ENCODE peak calls at places on chromosome 22, in six cellular contexts. One of them, this sample, is unnamed.

GRCh38 chr22:25060522-25061071 is 108.1 kb downstream of the KIAA1671 start:
- DNase-seq in NB4: no peak
- DNase-seq in astrocyte of the spinal cord: no peak
- DNase-seq in keratinocyte: no peak
- DNase-seq in cardiac fibroblast: no peak
- DNase-seq in fibroblast of lung: no peak
- DNase-seq in this sample: peak

GRCh38 chr22:46553189-46553588 is 15.8 kb upstream of the CELSR1 start:
- DNase-seq in cardiac fibroblast: no peak
- DNase-seq in astrocyte of the spinal cord: no peak
- DNase-seq in NB4: no peak
- DNase-seq in keratinocyte: no peak
- DNase-seq in fibroblast of lung: no peak
- DNase-seq in this sample: no peak

GRCh38 chr22:43446037-43446803 is 34.4 kb downstream of the MPPED1 start:
- DNase-seq in cardiac fibroblast: no peak
- DNase-seq in astrocyte of the spinal cord: no peak
- DNase-seq in NB4: no peak
- DNase-seq in keratinocyte: no peak
- DNase-seq in fibroblast of lung: no peak
- DNase-seq in this sample: no peak

GRCh38 chr22:49294656-49295464 is 532.8 kb downstream of the BRD1 start:
- DNase-seq in fibroblast of lung: no peak
- DNase-seq in astrocyte of the spinal cord: no peak
- DNase-seq in cardiac fibroblast: no peak
- DNase-seq in keratinocyte: no peak
- DNase-seq in NB4: no peak
- DNase-seq in this sample: no peak

GRCh38 chr22:26952654-26953379 is 295.4 kb downstream of the MIAT start:
- DNase-seq in NB4: no peak
- DNase-seq in fibroblast of lung: no peak
- DNase-seq in cardiac fibroblast: no peak
- DNase-seq in astrocyte of the spinal cord: no peak
- DNase-seq in keratinocyte: no peak
- DNase-seq in this sample: no peak

GRCh38 chr22:41713004-41713403 is 13.7 kb downstream of the MEI1 start:
- DNase-seq in cardiac fibroblast: no peak
- DNase-seq in NB4: no peak
- DNase-seq in fibroblast of lung: no peak
- DNase-seq in keratinocyte: no peak
- DNase-seq in astrocyte of the spinal cord: no peak
- DNase-seq in this sample: no peak

GRCh38 chr22:42114721-42115120 is 15.9 kb downstream of the CYP2D6 start:
- DNase-seq in keratinocyte: no peak
- DNase-seq in cardiac fibroblast: peak
- DNase-seq in fibroblast of lung: no peak
- DNase-seq in NB4: peak
- DNase-seq in astrocyte of the spinal cord: no peak
- DNase-seq in this sample: peak

GRCh38 chr22:49553518-49554295 is 274.0 kb downstream of the BRD1 start:
- DNase-seq in NB4: no peak
- DNase-seq in keratinocyte: no peak
- DNase-seq in astrocyte of the spinal cord: no peak
- DNase-seq in fibroblast of lung: no peak
- DNase-seq in cardiac fibroblast: no peak
- DNase-seq in this sample: no peak

GRCh38 chr22:43077121-43077877 is 11.9 kb downstream of the TTLL1 start:
- DNase-seq in NB4: no peak
- DNase-seq in fibroblast of lung: no peak
- DNase-seq in cardiac fibroblast: peak
- DNase-seq in astrocyte of the spinal cord: no peak
- DNase-seq in keratinocyte: no peak
- DNase-seq in this sample: no peak

GRCh38 chr22:41352058-41352457 is 29.7 kb upstream of the TEF start:
- DNase-seq in astrocyte of the spinal cord: peak
- DNase-seq in NB4: no peak
- DNase-seq in fibroblast of lung: peak
- DNase-seq in cardiac fibroblast: peak
- DNase-seq in keratinocyte: no peak
- DNase-seq in this sample: peak

GRCh38 chr22:18987765-18988164 is 51.7 kb upstream of the PRODH start:
- DNase-seq in astrocyte of the spinal cord: no peak
- DNase-seq in keratinocyte: no peak
- DNase-seq in NB4: no peak
- DNase-seq in cardiac fibroblast: no peak
- DNase-seq in fibroblast of lung: no peak
- DNase-seq in this sample: no peak

GRCh38 chr22:20973634-20974286 is 6.7 kb downstream of the AIFM3 start:
- DNase-seq in cardiac fibroblast: no peak
- DNase-seq in NB4: no peak
- DNase-seq in astrocyte of the spinal cord: no peak
- DNase-seq in fibroblast of lung: no peak
- DNase-seq in keratinocyte: no peak
- DNase-seq in this sample: no peak

GRCh38 chr22:33000342-33001280 is 57.6 kb downstream of the SYN3 start:
- DNase-seq in keratinocyte: no peak
- DNase-seq in NB4: peak
- DNase-seq in fibroblast of lung: peak
- DNase-seq in astrocyte of the spinal cord: peak
- DNase-seq in cardiac fibroblast: peak
- DNase-seq in this sample: peak

GRCh38 chr22:42696331-42696967 is 24.2 kb downstream of the A4GALT start:
- DNase-seq in keratinocyte: no peak
- DNase-seq in fibroblast of lung: no peak
- DNase-seq in NB4: no peak
- DNase-seq in cardiac fibroblast: no peak
- DNase-seq in astrocyte of the spinal cord: no peak
- DNase-seq in this sample: no peak

GRCh38 chr22:18925368-18926064 is 10.6 kb downstream of the PRODH start:
- DNase-seq in astrocyte of the spinal cord: no peak
- DNase-seq in fibroblast of lung: no peak
- DNase-seq in NB4: no peak
- DNase-seq in keratinocyte: no peak
- DNase-seq in cardiac fibroblast: no peak
- DNase-seq in this sample: no peak

GRCh38 chr22:36193171-36193570 is 8.4 kb downstream of the APOL4 start:
- DNase-seq in cardiac fibroblast: no peak
- DNase-seq in keratinocyte: no peak
- DNase-seq in astrocyte of the spinal cord: no peak
- DNase-seq in NB4: no peak
- DNase-seq in fibroblast of lung: no peak
- DNase-seq in this sample: no peak

GRCh38 chr22:35102663-35103062 is 36.7 kb downstream of the ISX start:
- DNase-seq in fibroblast of lung: peak
- DNase-seq in cardiac fibroblast: peak
- DNase-seq in astrocyte of the spinal cord: no peak
- DNase-seq in NB4: peak
- DNase-seq in keratinocyte: peak
- DNase-seq in this sample: no peak

GRCh38 chr22:42160830-42161696 is 30.5 kb upstream of the CYP2D6 start:
- DNase-seq in keratinocyte: no peak
- DNase-seq in fibroblast of lung: no peak
- DNase-seq in NB4: no peak
- DNase-seq in astrocyte of the spinal cord: no peak
- DNase-seq in cardiac fibroblast: no peak
- DNase-seq in this sample: no peak

GRCh38 chr22:20127318-20127868 is 4.2 kb upstream of the ZDHHC8 start:
- DNase-seq in NB4: no peak
- DNase-seq in astrocyte of the spinal cord: no peak
- DNase-seq in keratinocyte: no peak
- DNase-seq in fibroblast of lung: no peak
- DNase-seq in cardiac fibroblast: no peak
- DNase-seq in this sample: no peak

GRCh38 chr22:20551805-20552449 is 44.5 kb downstream of the MED15 start:
- DNase-seq in keratinocyte: no peak
- DNase-seq in astrocyte of the spinal cord: no peak
- DNase-seq in cardiac fibroblast: no peak
- DNase-seq in NB4: no peak
- DNase-seq in fibroblast of lung: no peak
- DNase-seq in this sample: peak

GRCh38 chr22:48808038-48808960 is 1019.4 kb downstream of the BRD1 start:
- DNase-seq in cardiac fibroblast: no peak
- DNase-seq in astrocyte of the spinal cord: no peak
- DNase-seq in keratinocyte: no peak
- DNase-seq in fibroblast of lung: no peak
- DNase-seq in NB4: no peak
- DNase-seq in this sample: no peak

GRCh38 chr22:20833225-20833665 is 25.4 kb downstream of the PI4KA start:
- DNase-seq in cardiac fibroblast: no peak
- DNase-seq in fibroblast of lung: no peak
- DNase-seq in astrocyte of the spinal cord: no peak
- DNase-seq in NB4: no peak
- DNase-seq in keratinocyte: no peak
- DNase-seq in this sample: no peak

GRCh38 chr22:50444663-50445062 is 30.2 kb downstream of the SBF1 start:
- DNase-seq in astrocyte of the spinal cord: peak
- DNase-seq in fibroblast of lung: peak
- DNase-seq in cardiac fibroblast: peak
- DNase-seq in NB4: no peak
- DNase-seq in keratinocyte: no peak
- DNase-seq in this sample: peak

GRCh38 chr22:41401781-41402648 is 20.3 kb downstream of the TEF start:
- DNase-seq in cardiac fibroblast: peak
- DNase-seq in NB4: no peak
- DNase-seq in fibroblast of lung: peak
- DNase-seq in keratinocyte: no peak
- DNase-seq in astrocyte of the spinal cord: peak
- DNase-seq in this sample: peak

DNA sequence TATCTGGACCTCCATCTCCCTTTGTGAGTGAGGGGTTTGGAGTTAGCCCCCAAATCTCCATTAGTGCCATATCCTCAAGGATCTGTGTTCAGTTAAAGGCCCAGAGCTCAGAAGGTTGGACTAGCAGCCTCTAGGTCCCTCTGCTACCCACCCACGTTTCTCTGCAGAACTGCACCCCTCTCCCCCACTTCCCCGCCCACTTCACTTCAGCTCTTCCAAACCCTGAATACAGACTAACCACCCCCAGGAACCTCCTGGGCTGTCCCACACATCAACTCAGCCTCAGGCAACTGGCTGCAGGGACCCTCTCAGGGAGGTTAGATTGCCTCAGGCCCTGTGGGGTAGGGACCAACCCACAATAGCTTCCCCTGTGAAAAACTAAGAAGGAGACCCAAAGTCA is 854 bp downstream of the VPREB3 start:
- DNase-seq in cardiac fibroblast: no peak
- DNase-seq in NB4: peak
- DNase-seq in keratinocyte: no peak
- DNase-seq in astrocyte of the spinal cord: no peak
- DNase-seq in fibroblast of lung: no peak
- DNase-seq in this sample: no peak
- H3K4me3 ChIP-seq in cardiac fibroblast: no peak
- H3K4me3 ChIP-seq in NB4: no peak
- H3K4me3 ChIP-seq in keratinocyte: no peak
- H3K4me3 ChIP-seq in astrocyte of the spinal cord: no peak
- H3K4me3 ChIP-seq in fibroblast of lung: no peak
- H3K4me3 ChIP-seq in this sample: no peak

GRCh38 chr22:39309364-39309861 is 10.0 kb downstream of the RPL3 start:
- DNase-seq in NB4: no peak
- DNase-seq in fibroblast of lung: no peak
- DNase-seq in astrocyte of the spinal cord: no peak
- DNase-seq in cardiac fibroblast: no peak
- DNase-seq in keratinocyte: no peak
- DNase-seq in this sample: no peak
- TF ChIP-seq CTCF in NB4: no peak
- TF ChIP-seq CTCF in fibroblast of lung: peak
- TF ChIP-seq CTCF in astrocyte of the spinal cord: peak
- TF ChIP-seq CTCF in cardiac fibroblast: peak
- TF ChIP-seq CTCF in keratinocyte: peak
- TF ChIP-seq CTCF in this sample: peak

DNA sequence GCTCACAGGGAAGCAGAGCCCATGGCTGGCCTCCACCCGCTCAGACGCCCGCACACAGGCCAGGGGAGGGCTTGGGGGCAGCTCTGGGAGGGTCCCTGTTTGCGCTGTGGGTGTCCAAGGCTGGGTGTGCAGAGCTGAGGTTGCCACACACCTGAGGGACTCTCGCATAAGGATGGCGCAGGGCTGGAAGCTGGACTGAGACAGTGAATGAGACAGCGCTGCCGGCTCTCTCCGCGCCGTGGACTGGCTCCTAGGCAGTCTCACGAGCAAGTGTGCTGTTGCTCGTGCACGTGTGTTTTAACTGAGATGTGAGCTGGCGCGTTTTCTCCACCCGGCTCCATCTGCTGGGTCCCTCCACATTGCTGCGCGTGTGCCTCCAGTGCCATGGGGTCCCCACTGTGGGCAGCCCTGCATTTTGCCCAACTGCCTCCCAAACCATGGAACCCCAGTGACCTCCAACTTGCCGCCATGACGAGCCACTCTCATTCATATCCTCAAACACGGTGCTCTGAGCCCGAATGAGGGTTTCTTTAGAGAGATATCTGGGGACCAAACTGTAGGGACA is 4.2 kb upstream of the BID start:
- DNase-seq in cardiac fibroblast: no peak
- DNase-seq in keratinocyte: no peak
- DNase-seq in astrocyte of the spinal cord: no peak
- DNase-seq in fibroblast of lung: no peak
- DNase-seq in NB4: no peak
- DNase-seq in this sample: no peak
- H3K4me3 ChIP-seq in cardiac fibroblast: no peak
- H3K4me3 ChIP-seq in keratinocyte: no peak
- H3K4me3 ChIP-seq in astrocyte of the spinal cord: no peak
- H3K4me3 ChIP-seq in fibroblast of lung: no peak
- H3K4me3 ChIP-seq in NB4: peak
- H3K4me3 ChIP-seq in this sample: no peak

DNA sequence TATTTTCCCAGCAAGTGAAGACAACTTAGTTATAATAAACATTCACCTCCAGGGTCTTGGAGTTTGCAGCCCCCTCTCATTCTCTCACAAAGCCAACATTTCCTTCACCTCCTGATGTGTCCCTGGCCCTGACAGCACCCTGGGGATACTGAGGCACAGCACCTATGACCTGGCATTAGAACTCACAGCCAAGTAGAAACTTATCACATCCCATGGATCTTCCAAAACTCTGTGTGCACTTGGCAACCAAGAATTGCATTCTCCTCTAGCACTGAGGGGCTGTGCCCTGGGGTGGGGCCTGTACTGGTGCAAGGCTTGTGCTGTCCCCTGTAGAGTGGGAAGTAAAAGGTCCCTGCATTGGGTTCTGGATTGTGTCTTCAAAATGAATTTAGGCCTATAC is 116.7 kb upstream of the IGLL5 start:
- DNase-seq in keratinocyte: no peak
- DNase-seq in astrocyte of the spinal cord: no peak
- DNase-seq in cardiac fibroblast: no peak
- DNase-seq in fibroblast of lung: no peak
- DNase-seq in NB4: no peak
- DNase-seq in this sample: no peak
- TF ChIP-seq CTCF in keratinocyte: no peak
- TF ChIP-seq CTCF in astrocyte of the spinal cord: no peak
- TF ChIP-seq CTCF in cardiac fibroblast: no peak
- TF ChIP-seq CTCF in fibroblast of lung: no peak
- TF ChIP-seq CTCF in NB4: no peak
- TF ChIP-seq CTCF in this sample: no peak